ENCODE peak calls at places on chromosome 20, in ten cellular contexts. O is A549; M is CD8-positive, alpha-beta T cell; W is IMR-90; G is GM23338; U is uterus; I is mucosa of descending colon; Q is lower lobe of right lung; V is heart right ventricle; Y is NT2/D1. B is an unnamed sample.
A peak's percentile ranks its signal among the peaks of the same experiment; 100 is the strongest.

GRCh38 chr20:45963059-45964011 is 8.7 kb downstream of the ZNF335 start:
- DNase-seq in O (peak; percentile 68), M (no peak), W (peak; percentile 33), G (peak; percentile 81), U (no peak), I (no peak), Q (peak; percentile 41), V (no peak), Y (no peak), B (peak; percentile 51)

GRCh38 chr20:47535088-47535487 is 33.4 kb downstream of the NCOA3 start:
- DNase-seq in O (peak; percentile 55), M (no peak), W (no peak), G (peak; percentile 92), U (no peak), I (no peak), Q (no peak), V (no peak), Y (peak; percentile 52), B (no peak)

GRCh38 chr20:24773751-24774201 is 175.3 kb upstream of the CST7 start:
- DNase-seq in O (peak; percentile 73), M (no peak), W (peak; percentile 72), G (no peak), U (no peak), I (no peak), Q (no peak), V (no peak), Y (no peak), B (no peak)

GRCh38 chr20:62210496-62210855 is 9.6 kb downstream of the HRH3 start:
- DNase-seq in O (no peak), M (no peak), W (no peak), G (no peak), U (no peak), I (no peak), Q (no peak), V (no peak), Y (no peak), B (no peak)

GRCh38 chr20:14799671-14800070 is 462.3 kb upstream of the FLRT3 start:
- DNase-seq in O (no peak), M (no peak), W (no peak), G (no peak), U (no peak), I (no peak), Q (no peak), V (no peak), Y (no peak), B (no peak)

GRCh38 chr20:278607-279571 is 11.7 kb downstream of the C20orf96 start:
- DNase-seq in O (no peak), M (no peak), W (no peak), G (peak; percentile 90), U (peak; percentile 68), I (no peak), Q (no peak), V (peak; percentile 33), Y (no peak), B (no peak)

GRCh38 chr20:50305636-50306477 is 115.2 kb downstream of the CEBPB start:
- DNase-seq in O (peak; percentile 80), M (no peak), W (no peak), G (no peak), U (peak; percentile 73), I (peak; percentile 75), Q (no peak), V (no peak), Y (no peak), B (no peak)

GRCh38 chr20:58228484-58229197 is at the start of gene ANKRD60:
- DNase-seq in O (no peak), M (peak; percentile 8), W (peak; percentile 73), G (peak; percentile 83), U (peak; percentile 33), I (no peak), Q (no peak), V (no peak), Y (no peak), B (peak; percentile 75)

GRCh38 chr20:57748601-57749130 is 38.9 kb upstream of the PMEPA1 start:
- DNase-seq in O (peak; percentile 97), M (peak; percentile 10), W (peak; percentile 50), G (no peak), U (peak; percentile 73), I (peak; percentile 85), Q (peak; percentile 74), V (peak; percentile 85), Y (no peak), B (peak; percentile 26)

GRCh38 chr20:25058797-25059486 is 1.0 kb upstream of the ACSS1 start:
- DNase-seq in O (no peak), M (no peak), W (peak; percentile 3), G (peak; percentile 23), U (peak; percentile 57), I (peak; percentile 58), Q (no peak), V (peak; percentile 63), Y (no peak), B (no peak)

GRCh38 chr20:47972916-47973309 is 187.6 kb upstream of the SULF2 start:
- DNase-seq in O (no peak), M (no peak), W (no peak), G (no peak), U (no peak), I (no peak), Q (no peak), V (no peak), Y (no peak), B (no peak)

GRCh38 chr20:34984756-34985261 is 29.1 kb downstream of the MYH7B start:
- DNase-seq in O (no peak), M (no peak), W (no peak), G (no peak), U (no peak), I (peak; percentile 40), Q (no peak), V (no peak), Y (no peak), B (no peak)
- H3K4me1 ChIP-seq in O (peaks cover 6% of the 10 kb centered on the region), M (no peaks in the 10 kb centered on the region), W (no peaks in the 10 kb centered on the region), G (peaks cover 33% of the 10 kb centered on the region), U (no peaks in the 10 kb centered on the region), I (peaks cover 18% of the 10 kb centered on the region), Q (peaks cover 22% of the 10 kb centered on the region), V (peaks cover 46% of the 10 kb centered on the region), Y (peaks cover 30% of the 10 kb centered on the region), B (no peaks in the 10 kb centered on the region)

DNA sequence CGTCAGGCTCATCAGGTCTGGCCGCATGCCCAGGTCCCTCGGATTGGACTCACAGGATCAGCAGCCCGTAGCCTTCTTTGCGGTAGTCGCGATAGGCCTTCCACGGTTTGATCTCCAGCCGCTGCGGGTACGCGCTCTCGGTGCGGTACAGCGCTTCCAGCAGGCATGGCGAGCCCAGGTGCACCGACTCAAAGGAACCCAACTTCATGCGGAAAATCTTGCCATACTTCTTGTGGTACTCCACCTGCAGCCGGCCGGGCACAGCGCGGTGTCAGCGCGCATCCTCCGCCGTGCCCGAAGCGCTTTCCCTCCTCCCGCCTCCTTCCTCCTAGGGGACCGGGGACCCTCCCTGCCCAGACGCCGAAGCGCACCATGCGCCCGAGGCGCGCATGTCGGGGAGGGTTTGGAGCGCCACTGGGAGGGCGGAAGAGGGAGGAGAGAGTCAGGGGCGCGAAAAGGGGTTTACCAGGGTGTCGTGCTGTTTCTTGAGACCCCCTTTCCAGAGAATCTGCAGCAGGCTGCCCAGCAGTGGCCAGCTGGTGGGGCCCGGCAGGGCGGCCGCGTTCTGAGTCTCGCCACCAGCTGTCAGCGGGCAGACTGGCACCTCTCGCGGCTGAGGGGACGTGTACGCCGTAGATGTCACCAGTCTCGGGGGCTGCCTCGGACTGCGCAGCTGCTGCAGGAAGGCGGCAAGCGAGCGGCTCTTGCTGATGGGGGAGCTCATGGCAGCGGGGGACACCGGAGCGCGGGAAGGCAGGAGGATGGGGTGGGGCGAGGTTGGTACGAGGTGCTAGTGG is 732 bp downstream of the CYP24A1 start:
- DNase-seq in O (no peak), M (no peak), W (no peak), G (peak; percentile 77), U (no peak), I (peak; percentile 47), Q (no peak), V (no peak), Y (no peak), B (no peak)
- H3K4me3 ChIP-seq in O (peak overlapping the region; percentile 83), M (no peak overlapping the region), W (no peak overlapping the region), G (peak overlapping the region; percentile 54), U (no peak overlapping the region), I (no peak overlapping the region), Q (no peak overlapping the region), V (no peak overlapping the region), Y (peak overlapping the region; percentile 39), B (no peak overlapping the region)

GRCh38 chr20:43863330-43863729 is 51.3 kb upstream of the TOX2 start:
- DNase-seq in O (no peak), M (no peak), W (no peak), G (no peak), U (no peak), I (no peak), Q (no peak), V (no peak), Y (no peak), B (no peak)

GRCh38 chr20:43857932-43858331 is 56.7 kb upstream of the TOX2 start:
- DNase-seq in O (no peak), M (no peak), W (no peak), G (no peak), U (no peak), I (no peak), Q (no peak), V (no peak), Y (no peak), B (no peak)

GRCh38 chr20:43862438-43862837 is 52.2 kb upstream of the TOX2 start:
- DNase-seq in O (no peak), M (no peak), W (no peak), G (no peak), U (no peak), I (no peak), Q (no peak), V (no peak), Y (no peak), B (no peak)

GRCh38 chr20:43857127-43857526 is 57.5 kb upstream of the TOX2 start:
- DNase-seq in O (no peak), M (no peak), W (no peak), G (no peak), U (no peak), I (no peak), Q (no peak), V (no peak), Y (no peak), B (no peak)

DNA sequence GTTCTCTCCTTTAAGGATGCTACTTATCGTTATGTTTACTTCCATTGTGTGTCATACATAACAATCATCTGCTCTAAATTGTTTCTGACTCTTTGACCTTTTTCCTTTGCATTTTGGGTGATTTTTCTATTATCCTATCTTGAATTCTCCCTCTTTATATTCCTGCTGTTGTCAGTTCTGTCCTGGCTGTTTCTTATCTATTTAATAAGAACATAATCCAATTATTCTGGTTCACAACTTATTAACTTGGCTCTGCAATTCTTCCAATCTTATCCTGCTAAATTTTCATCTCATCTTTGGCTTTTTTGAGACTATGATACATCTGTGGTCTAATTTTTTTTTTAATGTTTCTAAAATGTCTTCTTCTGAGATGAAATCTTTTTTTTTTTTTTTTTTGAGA is 54.7 kb upstream of the TOX2 start:
- DNase-seq in O (no peak), M (no peak), W (no peak), G (no peak), U (no peak), I (no peak), Q (no peak), V (no peak), Y (no peak), B (no peak)
- H3K4me1 ChIP-seq in O (no peaks in the 10 kb centered on the region), M (no peaks in the 10 kb centered on the region), W (no peaks in the 10 kb centered on the region), G (no peaks in the 10 kb centered on the region), U (no peaks in the 10 kb centered on the region), I (no peaks in the 10 kb centered on the region), Q (no peaks in the 10 kb centered on the region), V (no peaks in the 10 kb centered on the region), Y (peaks cover 2% of the 10 kb centered on the region), B (no peaks in the 10 kb centered on the region)

GRCh38 chr20:2693996-2694471 is 1.5 kb downstream of the EBF4 start:
- DNase-seq in O (no peak), M (no peak), W (no peak), G (peak; percentile 62), U (no peak), I (no peak), Q (no peak), V (peak; percentile 11), Y (no peak), B (no peak)
- H3K4me3 ChIP-seq in O (peak overlapping the region; percentile 88), M (no peak overlapping the region), W (no peak overlapping the region), G (peak overlapping the region; percentile 46), U (no peak overlapping the region), I (no peak overlapping the region), Q (peak overlapping the region; percentile 53), V (peak overlapping the region; percentile 41), Y (peak overlapping the region; percentile 40), B (no peak overlapping the region)

B was measured in CD4-positive, alpha-beta memory T cell.